ENCODE peak calls at places on chromosomes 16 and 17, in five cellular contexts. W is OCI-LY7, D is endothelial cell, X is GM13976, V is neural crest cell. P is an unnamed sample.

GRCh38 chr17:83082435-83082834 is 3.0 kb downstream of the METRNL start:
- DNase-seq in W (peak), X (no peak), D (no peak), V (no peak), P (no peak)

GRCh38 chr16:89593841-89594240 is 18.3 kb downstream of the CPNE7 start:
- DNase-seq in W (no peak), V (no peak), X (no peak), D (no peak), P (no peak)

GRCh38 chr17:81249233-81250040 is 10.3 kb downstream of the NDUFAF8 start:
- DNase-seq in D (no peak), W (peak), V (no peak), X (no peak), P (no peak)

GRCh38 chr16:4048481-4048880 is 67.8 kb downstream of the ADCY9 start:
- DNase-seq in V (no peak), D (no peak), X (no peak), W (no peak), P (no peak)

GRCh38 chr17:29569245-29569950 is 897 bp downstream of the TP53I13 start:
- DNase-seq in X (no peak), W (no peak), D (no peak), V (no peak), P (peak)

GRCh38 chr17:42883802-42884553 is 16.6 kb upstream of the G6PC1 start:
- DNase-seq in V (no peak), X (no peak), D (no peak), W (no peak), P (no peak)

GRCh38 chr17:15279011-15279477 is 13.9 kb upstream of the PMP22 start:
- DNase-seq in D (no peak), W (no peak), X (no peak), V (no peak), P (no peak)

GRCh38 chr17:59619313-59620063 is at the start of gene CLTC:
- DNase-seq in X (peak), V (peak), W (peak), D (peak), P (peak)

GRCh38 chr17:7711356-7711755 is 6.2 kb upstream of the DNAH2 start:
- DNase-seq in W (peak), V (no peak), X (no peak), D (no peak), P (no peak)

GRCh38 chr16:70715113-70715711 is 29.4 kb upstream of the MTSS2 start:
- DNase-seq in D (no peak), W (no peak), X (no peak), V (no peak), P (peak)

GRCh38 chr17:45246861-45247428 is 14.9 kb downstream of the SPATA32 start:
- DNase-seq in V (peak), W (peak), D (peak), X (no peak), P (no peak)

GRCh38 chr17:74394977-74395376 is 27.7 kb downstream of the GPR142 start:
- DNase-seq in D (no peak), V (no peak), W (no peak), X (no peak), P (no peak)

GRCh38 chr17:46783031-46783593 is 35.4 kb downstream of the WNT3 start:
- DNase-seq in V (no peak), D (no peak), W (no peak), X (no peak), P (no peak)

GRCh38 chr16:88430524-88431446 is 22.3 kb upstream of the ZFPM1 start:
- DNase-seq in X (peak), D (peak), V (no peak), W (no peak), P (no peak)

GRCh38 chr16:57720142-57720575 is 15.4 kb upstream of the KATNB1 start:
- DNase-seq in W (peak), V (peak), X (peak), D (peak), P (no peak)

GRCh38 chr17:14341866-14342265 is 41.0 kb downstream of the HS3ST3B1 start:
- DNase-seq in X (no peak), D (no peak), W (no peak), V (no peak), P (no peak)

GRCh38 chr16:2763173-2763572 is 10.7 kb downstream of the SRRM2 start:
- DNase-seq in W (no peak), D (no peak), X (no peak), V (no peak), P (no peak)

GRCh38 chr17:77864234-77865108 is 94.0 kb upstream of the TNRC6C start:
- DNase-seq in X (no peak), W (peak), D (no peak), V (no peak), P (no peak)

GRCh38 chr17:46115687-46116086 is 77.5 kb downstream of the KANSL1 start:
- DNase-seq in D (no peak), V (no peak), X (no peak), W (no peak), P (no peak)

GRCh38 chr17:27078296-27078695 is 215.6 kb upstream of the WSB1 start:
- DNase-seq in W (no peak), D (no peak), V (no peak), X (no peak), P (no peak)

GRCh38 chr17:27076814-27077213 is 217.1 kb upstream of the WSB1 start:
- DNase-seq in W (no peak), D (no peak), X (no peak), V (no peak), P (no peak)

GRCh38 chr17:27069842-27070508 is 223.9 kb upstream of the WSB1 start:
- DNase-seq in W (no peak), D (no peak), V (no peak), X (no peak), P (no peak)

GRCh38 chr17:27070836-27071235 is 223.1 kb upstream of the WSB1 start:
- DNase-seq in X (no peak), W (no peak), V (no peak), D (no peak), P (no peak)

GRCh38 chr17:27072885-27073284 is 221.0 kb upstream of the WSB1 start:
- DNase-seq in D (no peak), X (no peak), V (no peak), W (no peak), P (no peak)
- TF ChIP-seq CTCF in D (no peak), X (no peak), V (no peak), W (no peak), P (no peak)

GRCh38 chr17:58536541-58536940 is 22.1 kb upstream of the MTMR4 start:
- DNase-seq in V (no peak), D (no peak), X (no peak), W (no peak), P (no peak)

GRCh38 chr17:58537266-58537665 is 22.8 kb upstream of the MTMR4 start:
- DNase-seq in W (no peak), D (no peak), V (no peak), X (no peak), P (no peak)

GRCh38 chr17:58539703-58540102 is 25.3 kb upstream of the MTMR4 start:
- DNase-seq in X (no peak), W (no peak), V (no peak), D (no peak), P (no peak)

GRCh38 chr17:58538801-58539410 is 24.5 kb upstream of the MTMR4 start:
- DNase-seq in X (no peak), D (no peak), V (no peak), W (no peak), P (no peak)

GRCh38 chr17:58541249-58541648 is 26.8 kb upstream of the MTMR4 start:
- DNase-seq in V (no peak), X (peak), D (no peak), W (peak), P (no peak)
- TF ChIP-seq CTCF in V (peak), X (peak), D (no peak), W (peak), P (peak)

GRCh38 chr17:55053855-55054254 is 85.3 kb downstream of the STXBP4 start:
- DNase-seq in W (peak), V (no peak), D (no peak), X (no peak), P (no peak)
- TF ChIP-seq CTCF in W (peak), V (peak), D (peak), X (no peak), P (peak)

GRCh38 chr17:50908860-50909764 is 43.0 kb upstream of the TOB1 start:
- DNase-seq in V (no peak), D (no peak), W (no peak), X (no peak), P (no peak)
- TF ChIP-seq CTCF in V (peak), D (no peak), W (no peak), X (no peak), P (no peak)

DNA sequence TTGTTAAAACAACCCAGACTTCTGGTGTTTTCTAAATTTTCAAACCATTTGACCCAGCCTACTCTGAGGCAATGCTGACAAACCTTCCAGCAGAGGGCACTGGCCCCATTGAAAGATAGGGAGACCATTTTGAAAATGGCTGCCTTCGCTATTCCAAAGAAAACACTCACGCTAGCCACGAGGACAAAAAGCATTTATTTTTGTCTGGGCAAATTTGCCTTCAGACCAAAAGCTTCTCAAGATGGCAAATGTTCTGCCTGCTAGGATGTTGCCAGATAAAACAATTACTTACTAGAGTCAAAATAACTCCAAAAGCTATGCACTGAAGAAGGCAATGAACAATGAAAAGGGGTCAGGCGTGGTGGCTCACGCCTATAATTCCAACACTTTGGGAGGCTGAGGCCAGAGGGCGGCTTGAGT is 296.7 kb upstream of the IRX5 start:
- DNase-seq in D (peak), W (peak), V (peak), X (no peak), P (no peak)
- TF ChIP-seq CTCF in D (peak), W (peak), V (peak), X (no peak), P (peak)

GRCh38 chr16:49921791-49922456 is 66.0 kb upstream of the ZNF423 start:
- DNase-seq in W (peak), V (peak), X (peak), D (peak), P (peak)
- TF ChIP-seq CTCF in W (peak), V (peak), X (peak), D (peak), P (peak)

DNA sequence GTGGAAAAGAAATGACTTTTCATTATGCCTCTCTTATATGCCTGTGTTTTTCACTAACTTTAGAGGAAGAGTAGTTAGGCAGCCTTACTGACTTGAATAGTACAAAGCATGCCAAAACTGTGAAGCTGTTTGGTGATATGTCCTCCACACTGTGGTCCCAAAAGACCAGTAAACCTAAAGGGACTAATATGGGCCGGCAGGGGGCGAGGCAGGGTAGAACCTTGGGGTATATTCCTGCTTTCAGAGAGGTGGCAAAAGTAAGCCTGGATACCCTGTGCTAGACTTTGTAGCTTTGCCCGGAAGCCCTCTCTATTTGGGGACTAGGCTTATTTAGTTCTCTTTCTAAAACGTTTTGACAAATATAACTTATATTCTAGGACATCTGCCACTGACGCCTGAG is 36.5 kb upstream of the VWA3A start:
- DNase-seq in W (no peak), V (no peak), X (no peak), D (peak), P (no peak)
- TF ChIP-seq CTCF in W (no peak), V (peak), X (no peak), D (peak), P (no peak)

GRCh38 chr16:11561856-11562255 is 24.9 kb downstream of the LITAF start:
- DNase-seq in V (no peak), X (no peak), W (no peak), D (no peak), P (no peak)
- TF ChIP-seq CTCF in V (no peak), X (no peak), W (no peak), D (no peak), P (no peak)

GRCh38 chr17:22694362-22695227 is 1002.3 kb downstream of the KCNJ18 start:
- DNase-seq in V (no peak), D (no peak), X (no peak), W (no peak), P (peak)
- TF ChIP-seq CTCF in V (no peak), D (peak), X (no peak), W (peak), P (no peak)

DNA sequence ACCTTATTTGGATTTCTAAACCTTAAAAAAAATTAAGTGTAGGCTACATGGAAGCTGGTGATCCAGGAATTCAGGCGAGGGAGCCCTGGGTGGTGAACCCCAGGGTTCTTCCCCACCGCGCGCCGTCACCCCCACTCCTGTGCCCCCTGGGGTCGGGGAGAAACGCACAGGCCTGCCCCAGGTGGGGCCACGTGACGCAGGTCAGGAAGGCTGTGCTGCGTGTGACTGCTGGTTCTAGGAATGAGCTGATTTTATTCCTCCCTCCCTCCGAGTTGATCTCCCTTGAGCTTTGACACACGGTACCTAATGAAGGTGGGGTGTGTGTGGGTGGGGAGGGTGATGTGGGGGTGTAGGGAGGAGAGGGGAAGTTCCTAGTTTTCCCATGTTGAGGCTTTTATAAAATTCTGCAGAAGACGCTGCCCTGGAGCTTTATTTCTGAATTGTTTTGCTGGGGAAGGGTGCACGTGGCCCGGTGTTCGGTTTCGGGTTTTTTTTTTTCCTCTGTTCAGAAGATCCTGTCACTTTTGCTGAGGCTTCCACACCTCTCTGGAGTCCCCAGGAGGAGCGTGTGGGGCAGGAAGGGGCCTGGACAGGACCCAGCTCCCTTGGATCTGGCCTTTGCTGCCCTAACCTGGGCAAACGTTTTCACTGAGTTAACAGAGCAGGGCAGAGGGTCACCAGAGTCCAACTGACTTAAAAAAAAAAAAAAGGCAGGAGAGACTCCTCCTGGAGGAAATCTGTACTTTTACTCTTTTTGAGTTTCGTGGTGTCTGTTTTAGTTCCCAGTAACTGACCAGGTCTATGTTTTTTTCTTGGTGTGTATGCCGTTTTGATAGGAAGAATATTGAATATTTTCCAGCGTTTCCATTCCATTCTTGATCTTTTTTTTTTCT is 55.8 kb upstream of the GSE1 start:
- DNase-seq in D (no peak), W (peak), X (no peak), V (no peak), P (no peak)
- TF ChIP-seq CTCF in D (peak), W (no peak), X (no peak), V (peak), P (peak)

P was measured in osteocyte.